ENCODE peak calls at places on chromosomes 11 and 22, in six cellular contexts. One of them, this sample, is unnamed.

GRCh38 chr11:94623120-94623735 is 56.1 kb downstream of the PIWIL4 start:
- DNase-seq in T-cell: peak
- DNase-seq in non-pigmented ciliary epithelial cell: peak
- DNase-seq in activated effector memory CD4-positive, alpha-beta T cell treated with anti-CD3 and anti-CD28 coated beads, Interleukin-2, amount 50 U/mL, for 16 hours: no peak
- DNase-seq in stimulated activated CD8-positive, alpha-beta memory T cell treated with anti-CD3 and anti-CD28 coated beads, Interleukin-15, amount 100 ng/mL, for 4 hours: no peak
- DNase-seq in T-helper 2 cell: no peak
- DNase-seq in this sample: no peak

GRCh38 chr11:25628030-25628429 is 703.9 kb upstream of the ANO3 start:
- DNase-seq in activated effector memory CD4-positive, alpha-beta T cell treated with anti-CD3 and anti-CD28 coated beads, Interleukin-2, amount 50 U/mL, for 16 hours: no peak
- DNase-seq in non-pigmented ciliary epithelial cell: no peak
- DNase-seq in T-helper 2 cell: no peak
- DNase-seq in T-cell: no peak
- DNase-seq in stimulated activated CD8-positive, alpha-beta memory T cell treated with anti-CD3 and anti-CD28 coated beads, Interleukin-15, amount 100 ng/mL, for 4 hours: no peak
- DNase-seq in this sample: no peak

GRCh38 chr11:102118937-102119336 is 8.7 kb downstream of the YAP1 start:
- DNase-seq in non-pigmented ciliary epithelial cell: no peak
- DNase-seq in T-cell: no peak
- DNase-seq in T-helper 2 cell: no peak
- DNase-seq in activated effector memory CD4-positive, alpha-beta T cell treated with anti-CD3 and anti-CD28 coated beads, Interleukin-2, amount 50 U/mL, for 16 hours: no peak
- DNase-seq in stimulated activated CD8-positive, alpha-beta memory T cell treated with anti-CD3 and anti-CD28 coated beads, Interleukin-15, amount 100 ng/mL, for 4 hours: no peak
- DNase-seq in this sample: no peak

GRCh38 chr22:49935561-49935960 is 17.1 kb downstream of the CRELD2 start:
- DNase-seq in stimulated activated CD8-positive, alpha-beta memory T cell treated with anti-CD3 and anti-CD28 coated beads, Interleukin-15, amount 100 ng/mL, for 4 hours: peak
- DNase-seq in T-helper 2 cell: no peak
- DNase-seq in non-pigmented ciliary epithelial cell: no peak
- DNase-seq in T-cell: no peak
- DNase-seq in activated effector memory CD4-positive, alpha-beta T cell treated with anti-CD3 and anti-CD28 coated beads, Interleukin-2, amount 50 U/mL, for 16 hours: no peak
- DNase-seq in this sample: peak

GRCh38 chr11:90363739-90364138 is 140.9 kb upstream of the CHORDC1 start:
- DNase-seq in activated effector memory CD4-positive, alpha-beta T cell treated with anti-CD3 and anti-CD28 coated beads, Interleukin-2, amount 50 U/mL, for 16 hours: no peak
- DNase-seq in stimulated activated CD8-positive, alpha-beta memory T cell treated with anti-CD3 and anti-CD28 coated beads, Interleukin-15, amount 100 ng/mL, for 4 hours: no peak
- DNase-seq in non-pigmented ciliary epithelial cell: no peak
- DNase-seq in T-cell: no peak
- DNase-seq in T-helper 2 cell: no peak
- DNase-seq in this sample: no peak

GRCh38 chr11:64251986-64252837 is 882 bp downstream of the PLCB3 start:
- DNase-seq in T-cell: no peak
- DNase-seq in T-helper 2 cell: no peak
- DNase-seq in activated effector memory CD4-positive, alpha-beta T cell treated with anti-CD3 and anti-CD28 coated beads, Interleukin-2, amount 50 U/mL, for 16 hours: no peak
- DNase-seq in stimulated activated CD8-positive, alpha-beta memory T cell treated with anti-CD3 and anti-CD28 coated beads, Interleukin-15, amount 100 ng/mL, for 4 hours: no peak
- DNase-seq in non-pigmented ciliary epithelial cell: no peak
- DNase-seq in this sample: no peak

GRCh38 chr11:24348908-24349307 is 147.9 kb upstream of the LUZP2 start:
- DNase-seq in activated effector memory CD4-positive, alpha-beta T cell treated with anti-CD3 and anti-CD28 coated beads, Interleukin-2, amount 50 U/mL, for 16 hours: no peak
- DNase-seq in T-cell: no peak
- DNase-seq in T-helper 2 cell: no peak
- DNase-seq in non-pigmented ciliary epithelial cell: no peak
- DNase-seq in stimulated activated CD8-positive, alpha-beta memory T cell treated with anti-CD3 and anti-CD28 coated beads, Interleukin-15, amount 100 ng/mL, for 4 hours: no peak
- DNase-seq in this sample: no peak

GRCh38 chr22:23815781-23816551 is 22.8 kb downstream of the DERL3 start:
- DNase-seq in stimulated activated CD8-positive, alpha-beta memory T cell treated with anti-CD3 and anti-CD28 coated beads, Interleukin-15, amount 100 ng/mL, for 4 hours: no peak
- DNase-seq in T-cell: no peak
- DNase-seq in non-pigmented ciliary epithelial cell: no peak
- DNase-seq in T-helper 2 cell: no peak
- DNase-seq in activated effector memory CD4-positive, alpha-beta T cell treated with anti-CD3 and anti-CD28 coated beads, Interleukin-2, amount 50 U/mL, for 16 hours: no peak
- DNase-seq in this sample: no peak

GRCh38 chr11:76664578-76665061 is 5.9 kb downstream of the LRRC32 start:
- DNase-seq in T-cell: peak
- DNase-seq in non-pigmented ciliary epithelial cell: no peak
- DNase-seq in activated effector memory CD4-positive, alpha-beta T cell treated with anti-CD3 and anti-CD28 coated beads, Interleukin-2, amount 50 U/mL, for 16 hours: peak
- DNase-seq in stimulated activated CD8-positive, alpha-beta memory T cell treated with anti-CD3 and anti-CD28 coated beads, Interleukin-15, amount 100 ng/mL, for 4 hours: no peak
- DNase-seq in T-helper 2 cell: no peak
- DNase-seq in this sample: no peak

GRCh38 chr22:47625531-47626427 is 863.3 kb downstream of the TBC1D22A start:
- DNase-seq in activated effector memory CD4-positive, alpha-beta T cell treated with anti-CD3 and anti-CD28 coated beads, Interleukin-2, amount 50 U/mL, for 16 hours: peak
- DNase-seq in T-cell: no peak
- DNase-seq in non-pigmented ciliary epithelial cell: no peak
- DNase-seq in stimulated activated CD8-positive, alpha-beta memory T cell treated with anti-CD3 and anti-CD28 coated beads, Interleukin-15, amount 100 ng/mL, for 4 hours: no peak
- DNase-seq in T-helper 2 cell: no peak
- DNase-seq in this sample: no peak

GRCh38 chr11:57476223-57476882 is 16.0 kb downstream of the RTN4RL2 start:
- DNase-seq in activated effector memory CD4-positive, alpha-beta T cell treated with anti-CD3 and anti-CD28 coated beads, Interleukin-2, amount 50 U/mL, for 16 hours: peak
- DNase-seq in T-helper 2 cell: peak
- DNase-seq in stimulated activated CD8-positive, alpha-beta memory T cell treated with anti-CD3 and anti-CD28 coated beads, Interleukin-15, amount 100 ng/mL, for 4 hours: no peak
- DNase-seq in T-cell: no peak
- DNase-seq in non-pigmented ciliary epithelial cell: no peak
- DNase-seq in this sample: no peak

GRCh38 chr11:77093056-77093891 is 9.4 kb upstream of the OMP start:
- DNase-seq in stimulated activated CD8-positive, alpha-beta memory T cell treated with anti-CD3 and anti-CD28 coated beads, Interleukin-15, amount 100 ng/mL, for 4 hours: no peak
- DNase-seq in T-cell: no peak
- DNase-seq in activated effector memory CD4-positive, alpha-beta T cell treated with anti-CD3 and anti-CD28 coated beads, Interleukin-2, amount 50 U/mL, for 16 hours: no peak
- DNase-seq in T-helper 2 cell: no peak
- DNase-seq in non-pigmented ciliary epithelial cell: no peak
- DNase-seq in this sample: no peak

GRCh38 chr11:77449060-77449521 is 24.8 kb downstream of the PAK1 start:
- DNase-seq in T-helper 2 cell: no peak
- DNase-seq in stimulated activated CD8-positive, alpha-beta memory T cell treated with anti-CD3 and anti-CD28 coated beads, Interleukin-15, amount 100 ng/mL, for 4 hours: no peak
- DNase-seq in activated effector memory CD4-positive, alpha-beta T cell treated with anti-CD3 and anti-CD28 coated beads, Interleukin-2, amount 50 U/mL, for 16 hours: no peak
- DNase-seq in T-cell: no peak
- DNase-seq in non-pigmented ciliary epithelial cell: no peak
- DNase-seq in this sample: no peak

GRCh38 chr11:93972790-93973189 is 48.4 kb upstream of the HEPHL1 start:
- DNase-seq in non-pigmented ciliary epithelial cell: no peak
- DNase-seq in activated effector memory CD4-positive, alpha-beta T cell treated with anti-CD3 and anti-CD28 coated beads, Interleukin-2, amount 50 U/mL, for 16 hours: no peak
- DNase-seq in T-cell: no peak
- DNase-seq in stimulated activated CD8-positive, alpha-beta memory T cell treated with anti-CD3 and anti-CD28 coated beads, Interleukin-15, amount 100 ng/mL, for 4 hours: no peak
- DNase-seq in T-helper 2 cell: no peak
- DNase-seq in this sample: no peak